ENCODE peak calls at places on chromosome 10, in four cellular contexts. E, G, K and J are unnamed samples.
A peak's percentile ranks its signal among the peaks of the same experiment; 100 is the strongest.

GRCh38 chr10:97332586-97333350 is 1.8 kb downstream of the FRAT2 start:
- DNase-seq in E (no peak), G (no peak), K (peak; percentile 61), J (no peak)

GRCh38 chr10:121595806-121596667 is 2.2 kb downstream of the FGFR2 start:
- DNase-seq in E (no peak), G (no peak), K (no peak), J (no peak)

GRCh38 chr10:45265995-45266394 is 49.4 kb downstream of the OR13A1 start:
- DNase-seq in E (no peak), G (no peak), K (no peak), J (no peak)

GRCh38 chr10:34097682-34098081 is 717.4 kb downstream of the PARD3 start:
- DNase-seq in E (no peak), G (no peak), K (no peak), J (no peak)

GRCh38 chr10:28796606-28797512 is 119.5 kb downstream of the BAMBI start:
- DNase-seq in E (peak; percentile 93), G (no peak), K (peak; percentile 94), J (no peak)

GRCh38 chr10:28631896-28632596 is 45.3 kb upstream of the BAMBI start:
- DNase-seq in E (no peak), G (no peak), K (no peak), J (peak; percentile 8)

GRCh38 chr10:50432610-50433009 is 181.3 kb upstream of the ASAH2 start:
- DNase-seq in E (no peak), G (no peak), K (no peak), J (no peak)

GRCh38 chr10:114544045-114544659 is 113.9 kb downstream of the ABLIM1 start:
- DNase-seq in E (no peak), G (no peak), K (no peak), J (no peak)

GRCh38 chr10:97714401-97715258 is 1.1 kb downstream of the MARVELD1 start:
- DNase-seq in E (peak; percentile 87), G (peak; percentile 85), K (peak; percentile 67), J (no peak)

GRCh38 chr10:53748319-53748718 is 975.7 kb upstream of the MBL2 start:
- DNase-seq in E (no peak), G (no peak), K (no peak), J (no peak)

GRCh38 chr10:1412531-1413189 is 324.7 kb downstream of the ADARB2 start:
- DNase-seq in E (peak; percentile 23), G (no peak), K (no peak), J (no peak)

GRCh38 chr10:101453791-101454718 is 100.1 kb downstream of the BTRC start:
- DNase-seq in E (no peak), G (no peak), K (no peak), J (no peak)

GRCh38 chr10:95375418-95375817 is 84.6 kb upstream of the PDLIM1 start:
- DNase-seq in E (no peak), G (no peak), K (no peak), J (no peak)

GRCh38 chr10:19817251-19818046 is 1.2 kb downstream of the PLXDC2 start:
- DNase-seq in E (no peak), G (peak; percentile 67), K (no peak), J (no peak)

GRCh38 chr10:129971381-129972144 is 7.5 kb upstream of the EBF3 start:
- DNase-seq in E (no peak), G (peak; percentile 79), K (no peak), J (no peak)

GRCh38 chr10:14016011-14016536 is 314.6 kb downstream of the FRMD4A start:
- DNase-seq in E (peak; percentile 70), G (no peak), K (peak; percentile 36), J (no peak)

DNA sequence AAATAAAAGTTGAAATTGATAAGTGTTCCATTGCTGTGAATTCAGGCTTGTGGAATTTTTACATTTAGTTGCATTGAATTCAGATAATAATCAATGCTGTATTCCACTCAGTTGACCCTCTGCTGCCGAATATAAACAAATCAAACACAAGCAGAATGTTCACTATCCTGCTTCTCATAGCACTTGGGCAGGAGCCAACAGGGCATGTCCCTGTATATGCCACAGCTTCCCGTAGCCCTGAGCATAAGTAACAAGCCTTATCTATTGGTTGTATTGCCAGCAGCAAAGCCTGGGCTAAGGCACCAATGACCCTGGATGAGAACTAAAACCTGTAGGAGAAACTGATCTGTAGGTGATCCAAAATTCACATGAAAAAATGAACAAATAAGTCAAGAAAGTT is 145.9 kb downstream of the ARHGAP12 start:
- DNase-seq in E (no peak), G (no peak), K (no peak), J (no peak)
- H3K27ac ChIP-seq in E (no peak overlapping the region), G (no peak overlapping the region), K (no peak overlapping the region), J (no peak overlapping the region)

GRCh38 chr10:24415455-24416169 is 206.7 kb downstream of the KIAA1217 start:
- DNase-seq in E (peak; percentile 78), G (peak; percentile 91), K (peak; percentile 51), J (no peak)
- H3K27ac ChIP-seq in E (peak overlapping the region; percentile 61), G (peak overlapping the region; percentile 58), K (no peak overlapping the region), J (no peak overlapping the region)

GRCh38 chr10:43120116-43120947 is 17.9 kb upstream of the CSGALNACT2 start:
- DNase-seq in E (no peak), G (no peak), K (no peak), J (no peak)
- H3K27ac ChIP-seq in E (no peak overlapping the region), G (no peak overlapping the region), K (no peak overlapping the region), J (no peak overlapping the region)

GRCh38 chr10:35150335-35150734 is 23.7 kb downstream of the CREM start:
- DNase-seq in E (no peak), G (no peak), K (no peak), J (no peak)

GRCh38 chr10:35152992-35153391 is 26.3 kb downstream of the CREM start:
- DNase-seq in E (no peak), G (no peak), K (no peak), J (no peak)

DNA sequence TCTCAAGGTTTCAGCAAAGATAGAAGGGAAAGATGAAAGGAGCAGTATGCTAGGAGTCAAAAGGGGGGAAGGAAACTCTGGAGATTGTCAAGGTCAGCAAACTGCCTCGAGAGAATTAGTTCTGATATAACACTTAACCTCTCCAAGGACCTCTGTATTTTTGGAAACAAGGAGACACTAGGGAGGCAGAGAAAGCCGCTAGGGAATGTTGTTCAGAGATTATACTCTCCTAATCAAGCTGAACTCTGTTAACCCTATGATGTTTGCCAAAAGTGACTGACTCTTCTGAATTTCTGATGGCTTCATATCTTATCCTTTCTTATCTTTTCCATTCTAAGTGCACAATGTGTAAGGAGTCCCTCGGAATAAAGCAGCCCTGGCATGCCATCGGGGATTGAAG is 27.1 kb downstream of the CREM start:
- DNase-seq in E (no peak), G (no peak), K (no peak), J (no peak)
- H3K27ac ChIP-seq in E (peak overlapping the region; percentile 38), G (peak overlapping the region; percentile 57), K (no peak overlapping the region), J (no peak overlapping the region)

GRCh38 chr10:113474756-113475155 is 78.1 kb upstream of the HABP2 start:
- DNase-seq in E (no peak), G (no peak), K (no peak), J (no peak)

GRCh38 chr10:113473011-113473410 is 79.8 kb upstream of the HABP2 start:
- DNase-seq in E (no peak), G (no peak), K (no peak), J (no peak)

GRCh38 chr10:113476191-113476590 is 76.7 kb upstream of the HABP2 start:
- DNase-seq in E (no peak), G (no peak), K (no peak), J (no peak)

GRCh38 chr10:113475381-113475807 is 77.5 kb upstream of the HABP2 start:
- DNase-seq in E (no peak), G (no peak), K (no peak), J (no peak)

DNA sequence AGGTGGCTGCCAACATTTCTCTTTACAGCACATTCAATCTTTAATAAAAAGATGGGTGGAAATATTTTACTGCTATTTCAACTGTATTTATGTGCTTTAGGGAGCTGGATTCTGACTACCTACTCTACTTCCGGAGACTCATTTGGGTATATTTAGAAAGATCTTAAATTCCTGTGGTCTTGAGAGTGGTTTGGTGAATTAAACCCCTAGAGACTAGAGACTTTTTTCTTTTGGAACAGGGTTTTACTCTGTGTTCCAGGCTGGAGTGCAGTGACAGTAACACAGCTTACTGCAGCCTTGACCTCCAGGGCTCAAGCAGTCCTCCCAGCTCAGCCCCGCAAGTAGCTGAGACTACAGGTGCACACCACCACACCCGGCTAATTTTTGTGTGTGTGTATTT is 79.0 kb upstream of the HABP2 start:
- DNase-seq in E (no peak), G (no peak), K (no peak), J (no peak)
- H3K27ac ChIP-seq in E (no peak overlapping the region), G (no peak overlapping the region), K (no peak overlapping the region), J (no peak overlapping the region)

GRCh38 chr10:5523796-5524574 is 776 bp upstream of the CALML3 start:
- DNase-seq in E (no peak), G (peak; percentile 45), K (no peak), J (no peak)
- H3K27ac ChIP-seq in E (no peak overlapping the region), G (no peak overlapping the region), K (no peak overlapping the region), J (peak overlapping the region; percentile 76)

GRCh38 chr10:12640550-12640949 is 291.2 kb downstream of the CAMK1D start:
- DNase-seq in E (no peak), G (no peak), K (no peak), J (no peak)

GRCh38 chr10:12640026-12640425 is 290.7 kb downstream of the CAMK1D start:
- DNase-seq in E (no peak), G (no peak), K (no peak), J (no peak)

GRCh38 chr10:12638103-12638502 is 288.8 kb downstream of the CAMK1D start:
- DNase-seq in E (no peak), G (no peak), K (no peak), J (no peak)

GRCh38 chr10:12637649-12638048 is 288.3 kb downstream of the CAMK1D start:
- DNase-seq in E (no peak), G (no peak), K (no peak), J (no peak)

GRCh38 chr10:12638781-12639180 is 289.4 kb downstream of the CAMK1D start:
- DNase-seq in E (no peak), G (no peak), K (no peak), J (no peak)
- H3K27ac ChIP-seq in E (no peak overlapping the region), G (no peak overlapping the region), K (no peak overlapping the region), J (no peak overlapping the region)

GRCh38 chr10:43959854-43960415 is 311.3 kb upstream of the ZNF32 start:
- DNase-seq in E (no peak), G (no peak), K (no peak), J (no peak)

GRCh38 chr10:43957267-43958070 is 308.8 kb upstream of the ZNF32 start:
- DNase-seq in E (no peak), G (no peak), K (no peak), J (no peak)

GRCh38 chr10:43958964-43959363 is 310.3 kb upstream of the ZNF32 start:
- DNase-seq in E (no peak), G (no peak), K (no peak), J (no peak)

GRCh38 chr10:43959364-43959763 is 310.7 kb upstream of the ZNF32 start:
- DNase-seq in E (no peak), G (no peak), K (no peak), J (no peak)

GRCh38 chr10:43958071-43958432 is 309.4 kb upstream of the ZNF32 start:
- DNase-seq in E (no peak), G (peak; percentile 44), K (no peak), J (no peak)
- H3K27ac ChIP-seq in E (no peak overlapping the region), G (no peak overlapping the region), K (no peak overlapping the region), J (no peak overlapping the region)